ENCODE peak calls at places on chromosomes 13 and 19, in six cellular contexts. X, W, Q, K, Z and T are unnamed samples.

GRCh38 chr19:5890099-5890498 is 13.5 kb downstream of the NDUFA11 start:
- DNase-seq in W (no peak), X (no peak), K (no peak), Z (no peak), Q (no peak), T (no peak)

GRCh38 chr19:7471696-7472620 is 16.9 kb downstream of the PEX11G start:
- DNase-seq in K (no peak), W (no peak), Q (no peak), Z (no peak), X (no peak), T (no peak)

GRCh38 chr19:55486971-55487883 is 1.0 kb upstream of the SSC5D start:
- DNase-seq in Q (peak; percentile 82), Z (peak; percentile 96), K (peak; percentile 82), W (peak; percentile 66), X (no peak), T (peak; percentile 95)

GRCh38 chr19:2213799-2214198 is 22.3 kb downstream of the PLEKHJ1 start:
- DNase-seq in K (no peak), W (no peak), Z (no peak), X (no peak), Q (peak; percentile 50), T (no peak)

GRCh38 chr19:42846597-42846996 is 32.9 kb downstream of the PSG1 start:
- DNase-seq in X (no peak), K (peak; percentile 24), W (no peak), Q (no peak), Z (no peak), T (no peak)

GRCh38 chr19:15769586-15769985 is 17.9 kb upstream of the OR10H5 start:
- DNase-seq in K (no peak), W (no peak), X (no peak), Z (no peak), Q (no peak), T (no peak)

GRCh38 chr19:18044825-18045304 is 36.9 kb downstream of the ARRDC2 start:
- DNase-seq in W (no peak), Q (peak; percentile 87), Z (peak; percentile 71), X (peak; percentile 86), K (no peak), T (peak; percentile 67)

GRCh38 chr13:113129921-113130750 is 7.5 kb downstream of the F10 start:
- DNase-seq in K (no peak), Z (peak; percentile 44), Q (peak; percentile 58), X (peak; percentile 45), W (no peak), T (no peak)

GRCh38 chr19:5632241-5632612 is 9.3 kb downstream of the SAFB start:
- DNase-seq in X (no peak), W (no peak), Q (no peak), Z (no peak), K (no peak), T (no peak)

GRCh38 chr19:3366761-3367571 is 583 bp downstream of the NFIC start:
- DNase-seq in Q (peak; percentile 78), X (peak; percentile 70), W (no peak), Z (no peak), K (no peak), T (no peak)

GRCh38 chr13:85828094-85828684 is 29.0 kb upstream of the SLITRK6 start:
- DNase-seq in X (no peak), Z (peak; percentile 38), Q (no peak), K (no peak), W (peak; percentile 1), T (peak; percentile 11)
- TF ChIP-seq CTCF in X (peak; percentile 66), Z (peak; percentile 56), Q (peak; percentile 72), K (peak; percentile 65), W (peak; percentile 48), T (peak; percentile 66)

GRCh38 chr19:31981545-31981944 is 363.9 kb upstream of the ZNF507 start:
- DNase-seq in Q (no peak), K (no peak), W (no peak), X (no peak), Z (no peak), T (no peak)
- H3K4me3 ChIP-seq in Q (no peak overlapping the region), K (no peak overlapping the region), W (no peak overlapping the region), X (no peak overlapping the region), Z (no peak overlapping the region), T (no peak overlapping the region)

DNA sequence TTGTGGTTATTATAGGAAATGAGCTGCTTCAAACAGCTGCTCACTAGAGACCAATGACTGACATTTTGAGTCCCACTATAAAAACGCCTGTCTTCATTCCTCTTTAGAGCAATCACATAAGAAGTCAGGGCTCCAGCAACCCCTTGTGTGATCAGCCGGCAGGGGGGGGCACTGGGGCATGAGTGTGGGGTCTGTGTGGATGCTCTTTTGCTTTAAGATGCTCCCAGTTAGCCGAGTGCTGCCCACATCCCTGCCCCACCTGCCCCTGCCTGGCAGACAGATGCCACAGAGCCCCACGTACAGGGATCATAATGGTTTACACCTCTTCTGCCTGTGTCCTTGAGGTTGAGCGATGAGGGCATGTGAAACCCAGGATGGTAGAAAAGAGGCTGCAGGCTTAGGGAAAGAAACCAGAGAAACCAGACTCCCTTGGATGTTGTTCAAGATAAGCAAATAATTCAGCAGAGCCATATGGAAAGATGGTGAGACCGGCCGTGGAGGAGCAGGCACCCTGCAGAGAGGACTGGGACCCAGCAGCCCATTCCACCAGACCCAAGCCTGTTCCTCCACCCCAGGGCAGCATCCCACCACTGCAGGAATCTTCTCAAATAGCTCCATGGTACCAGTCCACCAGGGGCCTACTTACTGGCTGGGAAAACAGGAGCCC is 55.4 kb downstream of the CHST8 start:
- DNase-seq in X (no peak), W (no peak), Z (no peak), Q (no peak), K (no peak), T (no peak)
- TF ChIP-seq CTCF in X (no peak), W (no peak), Z (no peak), Q (no peak), K (no peak), T (no peak)

GRCh38 chr19:13054605-13055212 is 47.9 kb downstream of the LYL1 start:
- DNase-seq in W (no peak), X (no peak), Z (no peak), K (no peak), Q (no peak), T (no peak)

GRCh38 chr19:13057147-13057572 is 45.5 kb downstream of the LYL1 start:
- DNase-seq in Q (no peak), W (no peak), X (peak; percentile 52), Z (no peak), K (no peak), T (no peak)

GRCh38 chr19:13053761-13054604 is 48.7 kb downstream of the LYL1 start:
- DNase-seq in X (peak; percentile 90), W (no peak), Z (peak; percentile 98), K (peak; percentile 86), Q (peak; percentile 96), T (peak; percentile 98)

GRCh38 chr19:13056052-13056660 is 46.5 kb downstream of the LYL1 start:
- DNase-seq in K (no peak), Z (peak; percentile 83), X (peak; percentile 92), Q (peak; percentile 71), W (no peak), T (peak; percentile 84)

GRCh38 chr19:13055213-13056051 is 47.2 kb downstream of the LYL1 start:
- DNase-seq in X (peak; percentile 73), K (peak; percentile 89), Z (peak; percentile 98), W (no peak), Q (peak; percentile 90), T (peak; percentile 97)
- H3K4me3 ChIP-seq in X (peak overlapping the region; percentile 11), K (peak overlapping the region; percentile 17), Z (peak overlapping the region; percentile 15), W (no peak overlapping the region), Q (peak overlapping the region; percentile 23), T (peak overlapping the region; percentile 46)

DNA sequence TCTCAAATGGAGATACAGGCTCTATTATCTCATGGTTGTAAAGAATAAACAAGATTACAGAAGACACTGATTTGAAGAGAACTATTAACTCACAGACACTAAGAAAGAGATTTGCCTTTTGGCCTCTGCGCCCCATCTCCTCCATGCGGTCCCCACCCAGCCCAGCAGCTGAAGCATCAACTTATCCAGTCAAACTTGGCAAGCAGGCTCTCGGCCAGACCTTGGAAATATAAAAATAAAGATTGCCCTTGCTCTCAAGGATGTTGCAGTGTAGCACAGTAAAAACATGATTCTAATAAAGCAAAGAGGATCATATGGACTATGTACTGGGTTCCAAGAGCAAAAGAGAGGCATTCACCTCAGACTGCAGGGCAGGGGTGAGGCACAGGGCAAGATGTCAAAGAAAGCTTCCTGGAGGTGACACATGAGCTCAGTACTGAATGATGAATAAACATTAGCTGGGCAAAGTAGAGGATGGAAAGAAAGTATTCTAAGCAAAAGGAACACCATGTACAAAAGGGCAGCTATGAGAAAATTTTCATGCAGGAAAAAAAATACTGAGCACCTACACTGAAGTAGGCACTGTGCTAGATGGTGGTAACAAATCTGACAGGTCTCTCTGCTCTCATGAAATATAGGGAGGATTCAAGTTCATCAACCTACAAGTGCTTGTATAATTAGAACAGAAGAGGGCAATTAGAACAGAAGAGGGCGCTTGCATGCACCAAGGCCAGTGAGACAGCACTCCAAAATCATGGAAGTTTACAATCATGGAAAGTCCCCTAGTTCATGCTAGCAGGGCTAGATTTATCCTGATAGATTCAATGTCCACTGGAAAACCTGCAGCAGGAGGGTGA is 85.0 kb downstream of the SACS start:
- DNase-seq in Q (no peak), Z (peak; percentile 10), X (no peak), W (no peak), K (no peak), T (peak; percentile 27)
- TF ChIP-seq CTCF in Q (peak; percentile 25), Z (no peak), X (no peak), W (no peak), K (no peak), T (no peak)

GRCh38 chr13:41058229-41059070 is 2.9 kb upstream of the WBP4 start:
- DNase-seq in Q (no peak), K (no peak), X (no peak), W (no peak), Z (no peak), T (no peak)
- H3K4me3 ChIP-seq in Q (peak overlapping the region; percentile 74), K (peak overlapping the region; percentile 80), X (peak overlapping the region; percentile 81), W (peak overlapping the region; percentile 88), Z (peak overlapping the region; percentile 83), T (peak overlapping the region; percentile 89)

GRCh38 chr19:40342644-40343311 is 5.4 kb downstream of the C19orf47 start:
- DNase-seq in Q (no peak), W (no peak), Z (no peak), K (no peak), X (no peak), T (no peak)
- TF ChIP-seq CTCF in Q (no peak), W (no peak), Z (no peak), K (no peak), X (no peak), T (no peak)

DNA sequence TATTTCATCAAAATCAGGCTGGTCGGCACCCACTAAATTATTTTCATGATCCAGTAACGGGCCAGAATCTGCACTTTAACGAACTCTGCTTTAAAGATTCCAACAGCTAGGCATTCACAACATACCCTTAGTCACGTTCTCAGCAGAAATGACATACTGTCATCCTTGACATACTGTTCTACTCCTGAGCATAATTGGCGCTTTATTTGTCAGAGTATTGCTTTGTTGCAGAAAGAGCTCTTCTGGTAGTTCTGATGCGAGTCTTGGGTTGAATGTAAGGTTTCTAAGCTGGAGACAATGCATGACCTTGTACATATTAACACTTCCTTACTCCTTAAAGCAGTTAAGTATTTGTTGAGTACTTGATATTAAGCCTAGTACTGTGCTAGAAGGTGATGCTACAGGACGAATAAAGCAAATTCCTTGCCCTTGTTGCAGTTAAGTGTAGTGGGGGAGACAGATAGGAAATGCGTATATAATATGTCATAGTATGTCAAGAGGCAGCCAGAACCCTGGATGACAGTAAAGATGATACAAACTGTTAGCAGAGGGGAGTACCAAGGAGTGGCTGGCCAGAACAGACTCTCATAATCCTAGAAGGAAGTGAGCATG is 32.2 kb downstream of the FRY start:
- DNase-seq in X (no peak), K (no peak), Q (no peak), W (no peak), Z (no peak), T (no peak)
- H3K4me3 ChIP-seq in X (no peak overlapping the region), K (no peak overlapping the region), Q (peak overlapping the region; percentile 4), W (no peak overlapping the region), Z (no peak overlapping the region), T (no peak overlapping the region)